ENCODE peak calls at places on chromosome 7, in six cellular contexts. O is IMR-90, P is gastrocnemius medialis, W is K562, E is transverse colon, R is uterus. N is an unnamed sample.

GRCh38 chr7:43198599-43199090 is 86.2 kb downstream of the HECW1 start:
- DNase-seq in O (no peak), W (no peak), P (no peak), E (no peak), R (no peak), N (no peak)

GRCh38 chr7:88206235-88206634 is 13.6 kb downstream of the SRI start:
- DNase-seq in P (no peak), O (peak), R (no peak), E (no peak), W (no peak), N (no peak)

GRCh38 chr7:76142861-76143260 is 58.8 kb upstream of the SRRM3 start:
- DNase-seq in W (no peak), O (no peak), E (no peak), R (no peak), P (no peak), N (no peak)

GRCh38 chr7:101690061-101690460 is 61.0 kb upstream of the MYL10 start:
- DNase-seq in R (no peak), P (no peak), O (no peak), W (no peak), E (peak), N (no peak)

GRCh38 chr7:45921699-45922519 is 837 bp upstream of the IGFBP3 start:
- DNase-seq in R (peak), P (peak), E (peak), W (peak), O (peak), N (peak)

GRCh38 chr7:79722217-79722616 is 268.8 kb upstream of the MAGI2 start:
- DNase-seq in E (no peak), W (no peak), P (no peak), R (no peak), O (no peak), N (no peak)

GRCh38 chr7:39686261-39686924 is 63.0 kb downstream of the RALA start:
- DNase-seq in O (peak), E (no peak), R (no peak), W (no peak), P (no peak), N (no peak)

GRCh38 chr7:126948664-126949063 is 304.1 kb downstream of the GRM8 start:
- DNase-seq in P (no peak), R (no peak), O (no peak), W (no peak), E (no peak), N (no peak)

GRCh38 chr7:47787249-47788069 is 160.8 kb downstream of the PKD1L1 start:
- DNase-seq in E (no peak), O (peak), R (no peak), P (no peak), W (no peak), N (no peak)

GRCh38 chr7:45203947-45204445 is 46.4 kb downstream of the RAMP3 start:
- DNase-seq in W (no peak), R (no peak), E (no peak), P (no peak), O (peak), N (no peak)

GRCh38 chr7:151454306-151454705 is 14.4 kb upstream of the CRYGN start:
- DNase-seq in W (no peak), P (peak), O (no peak), R (no peak), E (peak), N (no peak)

GRCh38 chr7:127732306-127732705 is 80.3 kb downstream of the SND1 start:
- DNase-seq in P (no peak), E (no peak), W (no peak), O (no peak), R (no peak), N (no peak)

GRCh38 chr7:133484135-133484534 is 231.3 kb downstream of the EXOC4 start:
- DNase-seq in O (no peak), R (no peak), E (no peak), P (no peak), W (no peak), N (no peak)

GRCh38 chr7:2523461-2523905 is 3.9 kb downstream of the LFNG start:
- DNase-seq in E (peak), O (no peak), P (no peak), W (no peak), R (no peak), N (peak)

GRCh38 chr7:2525161-2525930 is 5.8 kb downstream of the LFNG start:
- DNase-seq in P (no peak), O (no peak), R (no peak), W (peak), E (peak), N (peak)

GRCh38 chr7:2522780-2523433 is 3.3 kb downstream of the LFNG start:
- DNase-seq in W (no peak), O (no peak), P (no peak), R (no peak), E (peak), N (no peak)

GRCh38 chr7:2524808-2525140 is 5.2 kb downstream of the LFNG start:
- DNase-seq in P (no peak), R (no peak), E (no peak), W (no peak), O (no peak), N (peak)

DNA sequence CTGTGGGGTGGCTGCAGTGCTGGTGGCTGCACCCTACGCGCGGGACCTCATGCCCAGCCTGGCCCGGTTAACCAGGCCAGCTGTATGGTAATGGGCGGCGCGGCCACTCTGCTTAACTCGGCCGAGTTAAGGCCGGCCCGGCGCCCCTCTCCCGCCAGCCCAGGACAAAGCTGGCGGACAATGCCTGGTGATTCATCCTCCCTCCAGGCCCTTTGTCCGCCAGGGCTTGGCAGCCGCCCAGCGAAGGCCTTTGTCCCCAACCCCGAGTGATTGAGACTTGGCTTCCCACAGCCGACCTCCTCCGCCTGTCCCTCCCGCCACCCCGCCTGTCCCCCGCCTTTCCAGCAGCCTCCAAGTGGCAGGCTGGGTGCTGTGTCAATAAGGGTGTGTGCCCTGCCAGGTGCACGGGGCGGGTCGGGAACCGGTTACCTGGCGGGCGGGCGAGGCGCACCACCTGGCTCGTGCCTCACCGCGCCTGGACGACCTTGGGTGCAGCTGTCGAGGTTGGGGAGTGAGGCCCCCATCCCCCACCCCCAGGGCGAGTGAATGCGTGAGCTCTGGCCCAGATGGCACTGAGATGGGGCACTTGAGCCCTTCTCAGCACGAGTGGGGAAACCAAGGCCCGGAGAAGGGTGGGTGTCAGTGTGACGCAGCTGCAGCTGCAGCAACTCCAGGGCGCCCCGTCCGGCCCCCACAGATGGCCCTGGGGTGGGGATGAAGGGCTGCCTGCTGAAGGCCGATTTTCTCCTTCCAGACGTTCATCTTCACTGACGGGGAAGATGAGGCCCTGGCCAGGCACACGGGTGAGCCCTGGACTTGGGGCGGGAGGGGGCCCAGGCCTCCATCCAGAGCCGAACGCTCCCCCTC is 4.6 kb downstream of the LFNG start:
- DNase-seq in O (peak), E (peak), W (peak), R (peak), P (peak), N (peak)
- TF ChIP-seq POLR2A in O (no peak), E (peak), W (no peak), R (no peak), P (no peak), N (peak)

DNA sequence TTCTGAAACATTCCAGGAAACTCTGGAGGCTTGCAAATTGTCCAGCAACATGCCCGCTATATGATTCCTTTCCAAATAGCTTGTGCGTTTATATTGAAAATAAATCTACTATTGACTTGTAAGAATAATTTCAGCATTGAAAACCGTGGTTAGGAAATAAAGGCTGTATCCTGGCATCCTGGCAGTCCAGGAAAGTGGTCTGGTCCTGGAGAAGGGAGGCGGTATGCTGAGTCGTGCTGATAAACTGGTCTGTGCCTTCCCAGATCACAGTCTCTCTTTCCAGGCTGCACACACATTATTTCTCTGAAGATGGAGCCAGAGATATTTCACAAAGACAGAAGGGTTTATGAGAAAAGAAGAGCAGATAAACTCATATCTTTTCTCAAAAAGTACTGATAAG is 350.1 kb upstream of the COBL start:
- DNase-seq in E (no peak), W (no peak), R (no peak), P (no peak), O (no peak), N (no peak)
- H3K27ac ChIP-seq in E (no peak), W (no peak), R (no peak), P (no peak), O (no peak), N (no peak)

DNA sequence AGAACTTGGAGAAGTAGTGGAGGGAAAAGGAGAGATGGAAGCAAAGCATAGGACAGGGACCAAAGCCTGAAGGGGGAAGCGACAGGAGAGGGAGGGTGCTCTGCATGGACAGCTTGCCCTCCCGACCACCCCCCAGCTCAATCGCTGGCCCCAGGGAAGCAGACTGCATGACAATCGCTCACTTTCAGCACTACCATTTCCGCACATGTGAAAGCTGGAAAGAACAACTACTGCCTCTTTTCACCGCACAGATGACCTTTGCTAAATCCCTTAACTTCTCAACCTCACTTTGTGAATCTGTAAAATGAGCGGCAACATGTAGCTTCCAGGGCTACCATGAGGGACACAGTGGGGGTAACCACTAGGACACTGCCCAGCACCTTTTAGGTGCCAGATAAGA is 17.1 kb downstream of the VOPP1 start:
- DNase-seq in E (no peak), P (no peak), W (no peak), O (no peak), R (no peak), N (no peak)
- TF ChIP-seq POLR2A in E (no peak), P (no peak), W (no peak), O (no peak), R (no peak), N (no peak)

DNA sequence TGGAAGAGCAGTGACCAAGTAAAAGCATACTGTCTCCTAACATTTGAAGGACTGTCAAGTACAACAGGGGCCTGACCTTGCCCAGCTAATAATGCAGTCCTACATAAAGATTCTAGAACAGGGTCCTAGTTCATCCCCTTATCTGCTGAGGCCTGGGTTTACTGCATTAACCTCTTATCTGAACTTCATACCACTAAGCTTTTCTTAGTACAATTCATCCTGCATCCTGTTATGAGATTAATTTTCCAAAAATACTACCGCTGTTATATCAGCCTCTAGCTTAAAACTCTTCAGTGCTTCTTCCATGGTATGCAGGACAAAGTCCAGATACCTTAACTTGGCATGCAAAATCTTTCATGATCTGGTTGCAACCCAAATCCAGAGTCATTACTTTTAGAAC is 72.5 kb downstream of the CHRM2 start:
- DNase-seq in R (no peak), E (no peak), O (no peak), P (no peak), W (no peak), N (no peak)
- H3K27ac ChIP-seq in R (no peak), E (no peak), O (no peak), P (no peak), W (no peak), N (no peak)

GRCh38 chr7:72467237-72467636 is 55.1 kb upstream of the CALN1 start:
- DNase-seq in W (no peak), P (no peak), R (no peak), O (no peak), E (no peak), N (peak)

GRCh38 chr7:72466797-72467196 is 54.7 kb upstream of the CALN1 start:
- DNase-seq in W (no peak), O (no peak), R (no peak), E (no peak), P (no peak), N (no peak)

GRCh38 chr7:72462311-72462710 is 50.2 kb upstream of the CALN1 start:
- DNase-seq in W (no peak), P (no peak), O (no peak), R (no peak), E (no peak), N (no peak)

GRCh38 chr7:72465521-72465920 is 53.4 kb upstream of the CALN1 start:
- DNase-seq in E (no peak), W (no peak), R (no peak), O (no peak), P (no peak), N (no peak)
- TF ChIP-seq POLR2A in E (no peak), W (no peak), R (no peak), O (no peak), P (no peak), N (no peak)

GRCh38 chr7:81013036-81013435 is 94.2 kb upstream of the SEMA3C start:
- DNase-seq in R (no peak), P (no peak), O (peak), W (no peak), E (no peak), N (no peak)
- H3K27ac ChIP-seq in R (peak), P (peak), O (no peak), W (no peak), E (no peak), N (no peak)

GRCh38 chr7:99469381-99470065 is 3.2 kb upstream of the ZNF789 start:
- DNase-seq in P (no peak), R (no peak), O (no peak), W (no peak), E (no peak), N (no peak)

GRCh38 chr7:99468336-99468918 is 2.5 kb upstream of the ATP5MF start:
- DNase-seq in E (no peak), P (no peak), R (no peak), W (no peak), O (no peak), N (no peak)

GRCh38 chr7:99476107-99476506 is 3.4 kb downstream of the ZNF789 start:
- DNase-seq in P (no peak), E (no peak), R (no peak), W (no peak), O (no peak), N (no peak)

GRCh38 chr7:99473315-99473596 is 566 bp downstream of the ZNF789 start:
- DNase-seq in E (peak), W (no peak), P (no peak), O (peak), R (no peak), N (no peak)

DNA sequence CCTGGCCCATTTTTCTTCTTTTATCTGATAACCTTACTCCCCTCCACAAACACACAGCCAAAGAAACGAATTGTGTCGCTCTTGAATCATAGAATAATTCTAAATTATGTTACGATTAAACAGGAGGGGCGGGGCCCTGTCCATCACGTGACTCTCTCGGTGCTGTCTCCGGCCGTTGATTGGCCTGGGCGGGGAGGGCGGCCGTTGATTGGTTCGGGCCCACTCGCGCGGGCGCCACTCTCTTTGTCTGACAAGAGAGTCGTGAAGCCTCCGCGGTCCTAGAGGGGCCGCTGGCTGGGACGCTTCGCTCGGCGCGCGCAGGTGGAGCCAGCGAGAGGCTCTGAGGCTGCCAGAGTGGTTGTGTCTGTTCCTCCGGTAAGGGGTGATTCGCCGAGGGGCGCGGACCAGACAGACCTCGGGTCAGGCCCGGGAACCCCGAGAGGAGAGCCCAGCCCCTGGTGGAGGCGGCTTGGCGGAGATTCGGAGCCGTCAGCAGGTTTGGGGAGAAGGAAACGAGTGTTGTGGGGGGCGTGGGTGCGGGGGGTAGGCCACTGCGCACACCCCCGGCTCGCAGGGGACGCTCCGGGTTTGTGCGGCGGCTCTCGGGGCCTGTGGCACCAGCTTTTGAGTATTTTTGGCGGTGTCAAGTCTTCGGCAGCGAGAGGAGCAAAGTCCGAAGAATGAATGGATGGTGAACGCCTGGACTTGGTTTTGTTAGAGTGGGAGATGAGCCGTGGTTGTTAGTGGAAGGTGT is at the start of gene ZNF789:
- DNase-seq in W (peak), O (peak), E (peak), P (peak), R (peak), N (peak)
- TF ChIP-seq POLR2A in W (peak), O (peak), E (peak), P (peak), R (peak), N (peak)

GRCh38 chr7:156948361-156948760 is 1.2 kb upstream of the NOM1 start:
- DNase-seq in E (no peak), P (no peak), R (no peak), O (no peak), W (no peak), N (no peak)
- H3K27ac ChIP-seq in E (no peak), P (no peak), R (no peak), O (no peak), W (peak), N (no peak)

N was measured in body of pancreas.